ENCODE peak calls at places on chromosomes 11 and 22, in four cellular contexts. R is thoracic aorta, F is AG09309, G is nephron progenitor cell. V is an unnamed sample.

GRCh38 chr11:88523362-88524028 is 186.0 kb upstream of the CTSC start:
- DNase-seq in R (no peak), F (no peak), G (no peak), V (no peak)

GRCh38 chr11:69818243-69819108 is 740 bp downstream of the FGF3 start:
- DNase-seq in R (no peak), F (no peak), G (peak; percentile 53), V (no peak)

GRCh38 chr11:45092901-45093760 is 53.3 kb upstream of the PRDM11 start:
- DNase-seq in R (no peak), F (peak; percentile 14), G (no peak), V (no peak)

GRCh38 chr11:57527056-57527631 is 3.4 kb downstream of the TIMM10 start:
- DNase-seq in R (no peak), F (no peak), G (peak; percentile 89), V (peak; percentile 79)

GRCh38 chr11:76329983-76330382 is 50.9 kb downstream of the THAP12 start:
- DNase-seq in R (no peak), F (no peak), G (peak; percentile 34), V (peak; percentile 36)

GRCh38 chr11:8090756-8091155 is 9.7 kb downstream of the TUB start:
- DNase-seq in R (no peak), F (no peak), G (peak; percentile 85), V (peak; percentile 77)

GRCh38 chr22:47175761-47176359 is 413.4 kb downstream of the TBC1D22A start:
- DNase-seq in R (no peak), F (no peak), G (no peak), V (no peak)

GRCh38 chr11:61908730-61909622 is 8.4 kb downstream of the RAB3IL1 start:
- DNase-seq in R (no peak), F (no peak), G (peak; percentile 52), V (no peak)

GRCh38 chr11:33309118-33309517 is 51.9 kb downstream of the HIPK3 start:
- DNase-seq in R (no peak), F (no peak), G (no peak), V (no peak)

GRCh38 chr11:116600930-116601329 is 171.9 kb downstream of the BUD13 start:
- DNase-seq in R (no peak), F (no peak), G (no peak), V (no peak)

GRCh38 chr11:47510231-47510630 is 42.7 kb downstream of the CELF1 start:
- DNase-seq in R (no peak), F (no peak), G (no peak), V (no peak)

GRCh38 chr11:61333638-61334433 is 808 bp downstream of the TKFC start:
- DNase-seq in R (no peak), F (no peak), G (no peak), V (no peak)

GRCh38 chr22:40323681-40324083 is 22.6 kb upstream of the ADSL start:
- DNase-seq in R (no peak), F (no peak), G (no peak), V (no peak)

GRCh38 chr11:113179181-113179701 is 135.1 kb upstream of the TTC12 start:
- DNase-seq in R (no peak), F (no peak), G (no peak), V (no peak)

GRCh38 chr11:103961010-103961409 is 75.4 kb upstream of the DDI1 start:
- DNase-seq in R (no peak), F (no peak), G (no peak), V (no peak)

GRCh38 chr11:9748361-9748970 is 84.6 kb downstream of the SWAP70 start:
- DNase-seq in R (no peak), F (no peak), G (no peak), V (no peak)

GRCh38 chr11:2268911-2269600 is 1.3 kb downstream of the ASCL2 start:
- DNase-seq in R (no peak), F (no peak), G (peak; percentile 55), V (peak; percentile 3)

GRCh38 chr11:31802000-31802551 is 9.0 kb downstream of the PAX6 start:
- DNase-seq in R (no peak), F (no peak), G (no peak), V (no peak)

GRCh38 chr11:69667619-69668604 is 7.2 kb downstream of the LTO1 start:
- DNase-seq in R (no peak), F (no peak), G (no peak), V (no peak)

GRCh38 chr11:17611503-17612220 is 64.6 kb downstream of the OTOG start:
- DNase-seq in R (no peak), F (no peak), G (no peak), V (no peak)

GRCh38 chr22:48579035-48579914 is 1248.4 kb downstream of the BRD1 start:
- DNase-seq in R (no peak), F (no peak), G (no peak), V (no peak)

GRCh38 chr11:102592634-102593581 is 32.2 kb downstream of the MMP20 start:
- DNase-seq in R (no peak), F (no peak), G (no peak), V (no peak)

GRCh38 chr11:124762624-124763155 is 600 bp upstream of the ESAM start:
- DNase-seq in R (no peak), F (no peak), G (peak; percentile 59), V (no peak)

GRCh38 chr22:17951315-17951714 is 73.0 kb downstream of the MICAL3 start:
- DNase-seq in R (no peak), F (no peak), G (no peak), V (no peak)

GRCh38 chr11:120858740-120859139 is 165.2 kb upstream of the TBCEL start:
- DNase-seq in R (no peak), F (no peak), G (no peak), V (no peak)

GRCh38 chr11:44634401-44635281 is 69.2 kb downstream of the CD82 start:
- DNase-seq in R (peak; percentile 65), F (no peak), G (peak; percentile 86), V (peak; percentile 38)

GRCh38 chr11:842370-843002 is at the start of the genes POLR2L and TSPAN4:
- DNase-seq in R (peak; percentile 60), F (no peak), G (peak; percentile 91), V (peak; percentile 84)

GRCh38 chr22:44402196-44403111 is 89.7 kb upstream of the SHISAL1 start:
- DNase-seq in R (no peak), F (no peak), G (no peak), V (no peak)

GRCh38 chr11:31702966-31703365 is 108.2 kb downstream of the PAX6 start:
- DNase-seq in R (no peak), F (no peak), G (no peak), V (no peak)

GRCh38 chr11:35555238-35555887 is 29.9 kb upstream of the PAMR1 start:
- DNase-seq in R (no peak), F (no peak), G (no peak), V (no peak)

GRCh38 chr11:10984742-10985141 is 126.9 kb upstream of the ZBED5 start:
- DNase-seq in R (no peak), F (no peak), G (no peak), V (no peak)

GRCh38 chr11:86818466-86819282 is 18.3 kb downstream of the PRSS23 start:
- DNase-seq in R (no peak), F (peak; percentile 46), G (no peak), V (no peak)

GRCh38 chr11:108346451-108346850 is 120.9 kb downstream of the C11orf65 start:
- DNase-seq in R (no peak), F (no peak), G (no peak), V (no peak)

GRCh38 chr11:134026655-134027343 is 42.1 kb upstream of the JAM3 start:
- DNase-seq in R (no peak), F (no peak), G (peak; percentile 83), V (peak; percentile 54)

GRCh38 chr11:1335811-1336761 is 26.7 kb upstream of the TOLLIP start:
- DNase-seq in R (peak; percentile 55), F (peak; percentile 82), G (peak; percentile 71), V (peak; percentile 58)

GRCh38 chr22:17974087-17974486 is 50.3 kb downstream of the MICAL3 start:
- DNase-seq in R (no peak), F (no peak), G (no peak), V (no peak)

GRCh38 chr22:45966320-45966891 is 10.6 kb downstream of the WNT7B start:
- DNase-seq in R (no peak), F (no peak), G (no peak), V (no peak)

GRCh38 chr11:22431074-22431473 is 92.9 kb downstream of the SLC17A6 start:
- DNase-seq in R (no peak), F (no peak), G (peak; percentile 2), V (no peak)

GRCh38 chr11:19241260-19242183 is 777 bp upstream of the E2F8 start:
- DNase-seq in R (no peak), F (no peak), G (peak; percentile 72), V (peak; percentile 44)

GRCh38 chr22:28950567-28951411 is 67.4 kb downstream of the ZNRF3 start:
- DNase-seq in R (no peak), F (no peak), G (no peak), V (no peak)
- TF ChIP-seq CTCF in R (no peak), F (no peak), G (peak; percentile 9), V (no peak)

GRCh38 chr11:15587059-15587458 is 472.3 kb downstream of the INSC start:
- DNase-seq in R (no peak), F (no peak), G (no peak), V (no peak)

GRCh38 chr11:15591112-15591537 is 476.4 kb downstream of the INSC start:
- DNase-seq in R (no peak), F (no peak), G (no peak), V (no peak)

GRCh38 chr11:15585587-15586331 is 471.0 kb downstream of the INSC start:
- DNase-seq in R (no peak), F (no peak), G (no peak), V (no peak)

GRCh38 chr11:15589070-15589626 is 474.4 kb downstream of the INSC start:
- DNase-seq in R (no peak), F (no peak), G (no peak), V (no peak)

GRCh38 chr11:15590131-15590530 is 475.4 kb downstream of the INSC start:
- DNase-seq in R (no peak), F (no peak), G (no peak), V (no peak)
- TF ChIP-seq CTCF in R (no peak), F (no peak), G (no peak), V (no peak)

DNA sequence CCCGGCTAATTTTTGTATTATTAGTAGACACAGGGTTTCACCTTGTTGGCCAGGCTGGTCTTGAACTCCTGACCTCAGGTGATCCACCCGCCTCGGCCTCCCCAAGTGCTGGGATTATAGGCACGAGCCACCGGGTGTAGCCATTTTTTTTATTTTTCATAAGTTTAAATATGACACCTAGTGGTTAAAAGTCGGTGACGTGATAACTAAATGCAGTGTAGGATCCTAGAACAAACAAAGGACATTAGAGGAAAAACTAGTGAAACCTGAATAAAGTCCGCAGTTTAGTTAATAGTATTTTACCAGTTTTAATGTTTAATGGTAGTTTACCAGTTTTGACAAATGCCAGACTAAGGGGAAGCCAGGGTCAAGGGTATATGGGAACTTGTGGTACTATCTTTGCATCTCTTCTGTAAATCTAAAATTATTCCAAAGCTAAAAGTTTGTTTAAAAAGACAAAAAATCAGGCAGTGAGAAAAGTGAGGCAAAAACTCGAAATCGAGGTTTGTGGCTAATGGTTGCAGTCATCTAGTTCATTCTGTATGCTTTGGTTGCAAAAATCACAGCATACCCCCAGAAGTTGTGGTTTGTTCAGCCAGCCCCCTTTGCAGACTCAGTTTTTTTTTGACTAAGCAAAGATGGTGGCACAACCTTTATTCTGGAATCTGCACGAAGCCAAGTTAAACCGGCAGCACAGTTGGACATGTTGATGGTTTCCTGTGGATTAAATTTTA is 29.6 kb downstream of the TOM1 start:
- DNase-seq in R (no peak), F (no peak), G (no peak), V (no peak)
- TF ChIP-seq CTCF in R (no peak), F (no peak), G (no peak), V (peak; percentile 15)

GRCh38 chr11:6604081-6604626 is 580 bp downstream of the ILK start:
- DNase-seq in R (no peak), F (peak; percentile 28), G (peak; percentile 64), V (no peak)
- TF ChIP-seq CTCF in R (peak; percentile 9), F (peak; percentile 32), G (no peak), V (peak; percentile 15)

V was measured in neural crest cell.